ENCODE peak calls at places on chromosomes 4 and X, in seven cellular contexts. One of them, this sample, is unnamed.

GRCh38 chr4:139844459-139845036 is 178.9 kb downstream of the MGST2 start:
- DNase-seq in MM.1S: no peak
- DNase-seq in fibroblast of lung: no peak
- DNase-seq in HCT116: no peak
- DNase-seq in astrocyte: no peak
- DNase-seq in H1: no peak
- DNase-seq in HepG2: no peak
- DNase-seq in this sample: peak; percentile 23

GRCh38 chrX:112641449-112641848 is 38.3 kb downstream of the LHFPL1 start:
- DNase-seq in MM.1S: no peak
- DNase-seq in fibroblast of lung: no peak
- DNase-seq in HCT116: no peak
- DNase-seq in HepG2: no peak
- DNase-seq in astrocyte: no peak
- DNase-seq in H1: no peak
- DNase-seq in this sample: no peak

GRCh38 chrX:137427813-137428212 is 138.1 kb upstream of the ZIC3 start:
- DNase-seq in H1: no peak
- DNase-seq in fibroblast of lung: no peak
- DNase-seq in MM.1S: no peak
- DNase-seq in HCT116: no peak
- DNase-seq in astrocyte: no peak
- DNase-seq in HepG2: no peak
- DNase-seq in this sample: peak; percentile 44

GRCh38 chrX:16162391-16162790 is 4.9 kb upstream of the MAGEB17 start:
- DNase-seq in HepG2: no peak
- DNase-seq in astrocyte: no peak
- DNase-seq in MM.1S: no peak
- DNase-seq in H1: no peak
- DNase-seq in fibroblast of lung: no peak
- DNase-seq in HCT116: no peak
- DNase-seq in this sample: no peak

GRCh38 chr4:85569730-85570299 is 94.9 kb downstream of the ARHGAP24 start:
- DNase-seq in HepG2: no peak
- DNase-seq in MM.1S: peak; percentile 12
- DNase-seq in HCT116: no peak
- DNase-seq in fibroblast of lung: no peak
- DNase-seq in astrocyte: no peak
- DNase-seq in H1: no peak
- DNase-seq in this sample: no peak

GRCh38 chr4:52199574-52200338 is 148.7 kb downstream of the SPATA18 start:
- DNase-seq in MM.1S: no peak
- DNase-seq in H1: no peak
- DNase-seq in astrocyte: peak; percentile 1
- DNase-seq in HepG2: peak; percentile 10
- DNase-seq in HCT116: no peak
- DNase-seq in fibroblast of lung: peak; percentile 3
- DNase-seq in this sample: peak; percentile 85

GRCh38 chrX:50905334-50905733 is 5.2 kb upstream of the BMP15 start:
- DNase-seq in HCT116: no peak
- DNase-seq in HepG2: peak; percentile 4
- DNase-seq in fibroblast of lung: no peak
- DNase-seq in astrocyte: no peak
- DNase-seq in H1: peak; percentile 49
- DNase-seq in MM.1S: no peak
- DNase-seq in this sample: peak; percentile 6

GRCh38 chr4:33411182-33411581 is 2691.0 kb downstream of the PCDH7 start:
- DNase-seq in HepG2: no peak
- DNase-seq in astrocyte: peak; percentile 29
- DNase-seq in HCT116: peak; percentile 12
- DNase-seq in fibroblast of lung: peak; percentile 46
- DNase-seq in MM.1S: no peak
- DNase-seq in H1: no peak
- DNase-seq in this sample: peak; percentile 21

GRCh38 chr4:4750187-4750586 is 109.3 kb upstream of the MSX1 start:
- DNase-seq in HCT116: no peak
- DNase-seq in fibroblast of lung: no peak
- DNase-seq in astrocyte: no peak
- DNase-seq in HepG2: no peak
- DNase-seq in H1: no peak
- DNase-seq in MM.1S: no peak
- DNase-seq in this sample: no peak

GRCh38 chrX:2712428-2712827 is 21.3 kb downstream of the CD99 start:
- DNase-seq in H1: no peak
- DNase-seq in HepG2: no peak
- DNase-seq in fibroblast of lung: no peak
- DNase-seq in MM.1S: no peak
- DNase-seq in astrocyte: no peak
- DNase-seq in HCT116: no peak
- DNase-seq in this sample: no peak

GRCh38 chrX:53714580-53715335 is 28.2 kb upstream of the HUWE1 start:
- DNase-seq in astrocyte: peak; percentile 54
- DNase-seq in HCT116: peak; percentile 4
- DNase-seq in HepG2: no peak
- DNase-seq in MM.1S: no peak
- DNase-seq in fibroblast of lung: peak; percentile 64
- DNase-seq in H1: no peak
- DNase-seq in this sample: peak; percentile 40

GRCh38 chr4:14853186-14853946 is 148.9 kb upstream of the CPEB2 start:
- DNase-seq in H1: no peak
- DNase-seq in fibroblast of lung: peak; percentile 96
- DNase-seq in astrocyte: peak; percentile 95
- DNase-seq in MM.1S: no peak
- DNase-seq in HCT116: no peak
- DNase-seq in HepG2: no peak
- DNase-seq in this sample: peak; percentile 95

GRCh38 chrX:48902135-48902534 is 4.4 kb downstream of the PQBP1 start:
- DNase-seq in MM.1S: no peak
- DNase-seq in H1: no peak
- DNase-seq in fibroblast of lung: no peak
- DNase-seq in astrocyte: no peak
- DNase-seq in HCT116: no peak
- DNase-seq in HepG2: no peak
- DNase-seq in this sample: no peak

GRCh38 chrX:124217289-124218251 is 114.9 kb upstream of the TEX13D start:
- DNase-seq in H1: no peak
- DNase-seq in MM.1S: peak; percentile 55
- DNase-seq in astrocyte: peak; percentile 61
- DNase-seq in fibroblast of lung: peak; percentile 67
- DNase-seq in HCT116: no peak
- DNase-seq in HepG2: peak; percentile 66
- DNase-seq in this sample: peak; percentile 57

GRCh38 chrX:103878466-103879151 is 46.6 kb upstream of the RAB9B start:
- DNase-seq in H1: no peak
- DNase-seq in fibroblast of lung: peak; percentile 84
- DNase-seq in astrocyte: peak; percentile 75
- DNase-seq in HCT116: peak; percentile 35
- DNase-seq in HepG2: peak; percentile 0
- DNase-seq in MM.1S: no peak
- DNase-seq in this sample: peak; percentile 75

GRCh38 chr4:144451771-144452170 is 194.2 kb upstream of the HHIP start:
- DNase-seq in H1: no peak
- DNase-seq in astrocyte: peak; percentile 70
- DNase-seq in fibroblast of lung: peak; percentile 69
- DNase-seq in HepG2: no peak
- DNase-seq in HCT116: no peak
- DNase-seq in MM.1S: no peak
- DNase-seq in this sample: no peak

GRCh38 chrX:49270249-49270921 is 792 bp downstream of the PPP1R3F start:
- DNase-seq in HepG2: no peak
- DNase-seq in MM.1S: no peak
- DNase-seq in H1: peak; percentile 42
- DNase-seq in astrocyte: no peak
- DNase-seq in fibroblast of lung: no peak
- DNase-seq in HCT116: no peak
- DNase-seq in this sample: peak; percentile 19

GRCh38 chr4:151034829-151035228 is 19.7 kb upstream of the LRBA start:
- DNase-seq in H1: no peak
- DNase-seq in fibroblast of lung: no peak
- DNase-seq in MM.1S: no peak
- DNase-seq in astrocyte: no peak
- DNase-seq in HCT116: no peak
- DNase-seq in HepG2: no peak
- DNase-seq in this sample: no peak

GRCh38 chr4:163200950-163201349 is 34.3 kb upstream of the NAF1 start:
- DNase-seq in astrocyte: no peak
- DNase-seq in H1: no peak
- DNase-seq in HepG2: no peak
- DNase-seq in HCT116: no peak
- DNase-seq in fibroblast of lung: no peak
- DNase-seq in MM.1S: no peak
- DNase-seq in this sample: no peak

GRCh38 chr4:3834186-3834920 is 68.2 kb downstream of the ADRA2C start:
- DNase-seq in HepG2: no peak
- DNase-seq in H1: no peak
- DNase-seq in HCT116: no peak
- DNase-seq in fibroblast of lung: no peak
- DNase-seq in MM.1S: no peak
- DNase-seq in astrocyte: no peak
- DNase-seq in this sample: no peak

GRCh38 chrX:2485789-2486345 is 14.9 kb downstream of the DHRSX start:
- DNase-seq in astrocyte: no peak
- DNase-seq in HCT116: no peak
- DNase-seq in HepG2: no peak
- DNase-seq in MM.1S: no peak
- DNase-seq in fibroblast of lung: no peak
- DNase-seq in H1: no peak
- DNase-seq in this sample: peak; percentile 3

GRCh38 chrX:94560930-94561329 is 886.9 kb downstream of the FAM133A start:
- DNase-seq in HCT116: no peak
- DNase-seq in HepG2: no peak
- DNase-seq in fibroblast of lung: no peak
- DNase-seq in H1: no peak
- DNase-seq in astrocyte: no peak
- DNase-seq in MM.1S: no peak
- DNase-seq in this sample: no peak

GRCh38 chr4:1015746-1016145 is 4.3 kb downstream of the FGFRL1 start:
- DNase-seq in HepG2: no peak
- DNase-seq in fibroblast of lung: no peak
- DNase-seq in HCT116: no peak
- DNase-seq in MM.1S: no peak
- DNase-seq in H1: no peak
- DNase-seq in astrocyte: no peak
- DNase-seq in this sample: no peak

GRCh38 chr4:1015179-1015578 is 3.8 kb downstream of the FGFRL1 start:
- DNase-seq in astrocyte: no peak
- DNase-seq in HepG2: no peak
- DNase-seq in fibroblast of lung: no peak
- DNase-seq in H1: no peak
- DNase-seq in MM.1S: no peak
- DNase-seq in HCT116: no peak
- DNase-seq in this sample: no peak

GRCh38 chr4:1018147-1019020 is 7.0 kb downstream of the FGFRL1 start:
- DNase-seq in H1: no peak
- DNase-seq in MM.1S: no peak
- DNase-seq in astrocyte: no peak
- DNase-seq in HCT116: no peak
- DNase-seq in HepG2: no peak
- DNase-seq in fibroblast of lung: peak; percentile 16
- DNase-seq in this sample: no peak

GRCh38 chr4:1017706-1018105 is 6.3 kb downstream of the FGFRL1 start:
- DNase-seq in HepG2: no peak
- DNase-seq in MM.1S: no peak
- DNase-seq in H1: no peak
- DNase-seq in fibroblast of lung: no peak
- DNase-seq in astrocyte: no peak
- DNase-seq in HCT116: no peak
- DNase-seq in this sample: no peak

GRCh38 chr4:1017211-1017610 is 5.8 kb downstream of the FGFRL1 start:
- DNase-seq in HepG2: no peak
- DNase-seq in H1: no peak
- DNase-seq in astrocyte: no peak
- DNase-seq in fibroblast of lung: no peak
- DNase-seq in HCT116: no peak
- DNase-seq in MM.1S: no peak
- DNase-seq in this sample: no peak
- H3K9ac ChIP-seq in HepG2: no peak overlapping the region
- H3K9ac ChIP-seq in H1: no peak overlapping the region
- H3K9ac ChIP-seq in astrocyte: no peak overlapping the region
- H3K9ac ChIP-seq in fibroblast of lung: no peak overlapping the region
- H3K9ac ChIP-seq in HCT116: no peak overlapping the region
- H3K9ac ChIP-seq in MM.1S: no peak overlapping the region
- H3K9ac ChIP-seq in this sample: no peak overlapping the region

GRCh38 chrX:643911-644303 is 13.3 kb downstream of the SHOX start:
- DNase-seq in H1: no peak
- DNase-seq in astrocyte: no peak
- DNase-seq in fibroblast of lung: no peak
- DNase-seq in HCT116: no peak
- DNase-seq in HepG2: no peak
- DNase-seq in MM.1S: no peak
- DNase-seq in this sample: no peak
- TF ChIP-seq EZH2 in H1: no peak
- TF ChIP-seq EZH2 in astrocyte: no peak
- TF ChIP-seq EZH2 in fibroblast of lung: no peak
- TF ChIP-seq EZH2 in HCT116: no peak
- TF ChIP-seq EZH2 in HepG2: no peak
- TF ChIP-seq EZH2 in MM.1S: no peak
- TF ChIP-seq EZH2 in this sample: no peak

DNA sequence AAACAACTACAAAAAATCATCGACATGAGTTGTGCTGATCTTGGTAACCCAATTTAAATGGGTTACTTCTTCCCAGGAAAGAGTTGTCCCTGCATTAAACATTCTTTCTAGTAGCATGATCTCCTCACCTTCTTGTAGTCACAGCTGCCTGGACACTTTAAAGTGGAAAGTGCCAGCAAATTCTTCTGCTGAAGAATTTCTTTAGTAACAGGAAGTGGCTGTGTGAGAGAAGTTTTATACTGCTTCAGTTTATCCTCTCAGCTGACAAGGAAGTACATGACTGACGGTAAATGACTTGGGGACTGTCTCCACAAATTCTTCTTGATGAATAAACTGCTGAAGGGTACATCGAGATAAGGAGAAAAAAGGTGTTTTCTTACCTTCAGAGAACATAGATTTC is 18.2 kb upstream of the TNIP3 start:
- DNase-seq in HepG2: no peak
- DNase-seq in astrocyte: peak; percentile 31
- DNase-seq in MM.1S: peak; percentile 63
- DNase-seq in HCT116: no peak
- DNase-seq in H1: no peak
- DNase-seq in fibroblast of lung: peak; percentile 59
- DNase-seq in this sample: peak; percentile 14
- H3K9ac ChIP-seq in HepG2: no peak overlapping the region
- H3K9ac ChIP-seq in astrocyte: no peak overlapping the region
- H3K9ac ChIP-seq in MM.1S: peak overlapping the region; percentile 41
- H3K9ac ChIP-seq in HCT116: no peak overlapping the region
- H3K9ac ChIP-seq in H1: no peak overlapping the region
- H3K9ac ChIP-seq in fibroblast of lung: peak overlapping the region; percentile 18
- H3K9ac ChIP-seq in this sample: no peak overlapping the region

DNA sequence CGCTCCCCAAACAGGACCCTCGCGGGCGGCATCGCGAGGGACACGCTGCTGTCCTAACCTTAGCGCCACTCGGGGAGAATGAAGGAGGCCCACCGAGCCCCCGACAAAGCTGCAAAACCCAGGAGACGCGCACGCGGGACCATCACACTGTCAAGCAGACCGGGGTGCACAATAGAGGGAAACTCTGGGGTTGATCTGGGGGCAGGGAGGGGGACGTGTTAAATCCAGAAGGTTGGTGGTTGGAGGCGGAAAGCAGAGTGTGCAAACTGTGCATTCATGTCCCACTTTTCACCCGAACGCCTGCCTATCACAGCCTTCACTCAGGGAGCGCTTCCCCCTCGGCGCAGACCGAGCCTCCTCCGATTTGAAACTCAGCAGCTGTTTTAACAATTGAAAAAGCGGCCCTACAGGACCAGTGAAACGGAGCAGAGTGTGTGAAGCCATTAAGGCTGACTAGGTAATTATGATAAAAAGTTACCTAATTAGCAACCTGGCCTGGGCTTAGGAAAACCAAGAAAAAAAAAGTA is 564 bp upstream of the NDNF start:
- DNase-seq in astrocyte: no peak
- DNase-seq in H1: no peak
- DNase-seq in fibroblast of lung: no peak
- DNase-seq in HepG2: no peak
- DNase-seq in MM.1S: peak; percentile 82
- DNase-seq in HCT116: no peak
- DNase-seq in this sample: peak; percentile 35
- TF ChIP-seq EZH2 in astrocyte: no peak
- TF ChIP-seq EZH2 in H1: no peak
- TF ChIP-seq EZH2 in fibroblast of lung: no peak
- TF ChIP-seq EZH2 in HepG2: no peak
- TF ChIP-seq EZH2 in MM.1S: no peak
- TF ChIP-seq EZH2 in HCT116: no peak
- TF ChIP-seq EZH2 in this sample: no peak

This sample was measured in GM23248.